ENCODE peak calls at places on chromosomes 7 and 10, in six cellular contexts. C, B, T, G, L and W are unnamed samples.

GRCh38 chr10:99365761-99366160 is 36.6 kb downstream of the CNNM1 start:
- DNase-seq in C (no peak), B (no peak), T (no peak), G (no peak), L (no peak), W (no peak)

GRCh38 chr7:156001496-156002260 is 189.4 kb upstream of the SHH start:
- DNase-seq in C (no peak), B (no peak), T (no peak), G (no peak), L (no peak), W (no peak)

GRCh38 chr10:1174022-1174421 is 117.8 kb downstream of the WDR37 start:
- DNase-seq in C (no peak), B (peak), T (no peak), G (no peak), L (no peak), W (no peak)

GRCh38 chr10:16673443-16673842 is 143.8 kb downstream of the RSU1 start:
- DNase-seq in C (no peak), B (no peak), T (no peak), G (no peak), L (no peak), W (no peak)

GRCh38 chr10:1120761-1121160 is 64.6 kb downstream of the WDR37 start:
- DNase-seq in C (no peak), B (no peak), T (no peak), G (no peak), L (peak), W (no peak)

GRCh38 chr10:81872206-81872605 is 2.8 kb upstream of the NRG3 start:
- DNase-seq in C (peak), B (no peak), T (no peak), G (no peak), L (no peak), W (no peak)

GRCh38 chr7:24668922-24669635 is 88.2 kb downstream of the GSDME start:
- DNase-seq in C (peak), B (no peak), T (no peak), G (no peak), L (no peak), W (no peak)

GRCh38 chr10:73953665-73954064 is 42.7 kb downstream of the PLAU start:
- DNase-seq in C (no peak), B (no peak), T (no peak), G (no peak), L (no peak), W (no peak)

GRCh38 chr10:21985541-21985940 is 18.0 kb downstream of the DNAJC1 start:
- DNase-seq in C (no peak), B (no peak), T (no peak), G (no peak), L (no peak), W (no peak)

GRCh38 chr10:12501851-12502525 is 152.6 kb downstream of the CAMK1D start:
- DNase-seq in C (no peak), B (peak), T (no peak), G (no peak), L (no peak), W (no peak)

GRCh38 chr7:134854816-134855215 is 75.4 kb downstream of the CALD1 start:
- DNase-seq in C (peak), B (no peak), T (no peak), G (peak), L (no peak), W (no peak)

GRCh38 chr10:24096281-24096680 is 112.7 kb upstream of the KIAA1217 start:
- DNase-seq in C (no peak), B (no peak), T (no peak), G (no peak), L (no peak), W (no peak)

GRCh38 chr10:69362471-69362954 is 54.2 kb downstream of the TACR2 start:
- DNase-seq in C (peak), B (no peak), T (no peak), G (no peak), L (peak), W (peak)

GRCh38 chr7:32259917-32260596 is 189.8 kb upstream of the PDE1C start:
- DNase-seq in C (no peak), B (no peak), T (no peak), G (no peak), L (no peak), W (no peak)

GRCh38 chr10:7233259-7233991 is 177.4 kb downstream of the SFMBT2 start:
- DNase-seq in C (no peak), B (no peak), T (peak), G (no peak), L (no peak), W (no peak)

GRCh38 chr10:113527181-113527580 is 25.7 kb upstream of the HABP2 start:
- DNase-seq in C (peak), B (no peak), T (no peak), G (no peak), L (no peak), W (no peak)

GRCh38 chr7:127252736-127253288 is at the start of gene GRM8:
- DNase-seq in C (peak), B (peak), T (peak), G (no peak), L (peak), W (peak)

GRCh38 chr10:90817173-90817889 is 40.5 kb downstream of the HTR7 start:
- DNase-seq in C (no peak), B (no peak), T (no peak), G (no peak), L (no peak), W (no peak)

GRCh38 chr10:10865303-10865702 is 152.4 kb upstream of the CELF2 start:
- DNase-seq in C (no peak), B (no peak), T (no peak), G (no peak), L (no peak), W (no peak)

GRCh38 chr7:91164948-91165845 is 99.0 kb upstream of the FZD1 start:
- DNase-seq in C (no peak), B (no peak), T (no peak), G (peak), L (no peak), W (no peak)

GRCh38 chr10:59825932-59826331 is 72.7 kb upstream of the MRLN start:
- DNase-seq in C (no peak), B (no peak), T (no peak), G (no peak), L (no peak), W (no peak)

GRCh38 chr7:40654171-40654570 is 519.4 kb downstream of the SUGCT start:
- DNase-seq in C (no peak), B (no peak), T (no peak), G (no peak), L (no peak), W (no peak)

GRCh38 chr10:133308431-133309110 is at the start of the genes TUBGCP2 and ZNF511:
- DNase-seq in C (peak), B (peak), T (peak), G (peak), L (peak), W (peak)

GRCh38 chr7:104980969-104981670 is 32.9 kb upstream of the KMT2E start:
- DNase-seq in C (peak), B (no peak), T (peak), G (peak), L (no peak), W (no peak)

GRCh38 chr10:9296206-9296605 is 1241.7 kb downstream of the GATA3 start:
- DNase-seq in C (no peak), B (no peak), T (no peak), G (no peak), L (no peak), W (no peak)

GRCh38 chr10:44020322-44021111 is 364.4 kb downstream of the CXCL12 start:
- DNase-seq in C (no peak), B (no peak), T (no peak), G (no peak), L (no peak), W (no peak)

GRCh38 chr10:133462512-133463305 is 9.0 kb downstream of the SCART1 start:
- DNase-seq in C (no peak), B (no peak), T (no peak), G (no peak), L (no peak), W (no peak)

GRCh38 chr10:4354382-4354812 is 471.6 kb upstream of the AKR1E2 start:
- DNase-seq in C (no peak), B (no peak), T (no peak), G (no peak), L (no peak), W (no peak)

GRCh38 chr10:74290703-74291102 is 139.7 kb downstream of the ADK start:
- DNase-seq in C (peak), B (no peak), T (no peak), G (no peak), L (no peak), W (no peak)

GRCh38 chr7:120741371-120742042 is 116.4 kb downstream of the TSPAN12 start:
- DNase-seq in C (no peak), B (no peak), T (no peak), G (no peak), L (no peak), W (no peak)

GRCh38 chr7:137453356-137453755 is 109.8 kb upstream of the PTN start:
- DNase-seq in C (no peak), B (no peak), T (no peak), G (no peak), L (no peak), W (no peak)
- H3K27ac ChIP-seq in C (no peak), B (no peak), T (no peak), G (no peak), L (no peak), W (no peak)

GRCh38 chr7:111729483-111729882 is 167.2 kb upstream of the IMMP2L start:
- DNase-seq in C (no peak), B (no peak), T (no peak), G (no peak), L (no peak), W (no peak)
- TF ChIP-seq CTCF in C (no peak), B (no peak), T (no peak), G (peak), L (no peak), W (no peak)

DNA sequence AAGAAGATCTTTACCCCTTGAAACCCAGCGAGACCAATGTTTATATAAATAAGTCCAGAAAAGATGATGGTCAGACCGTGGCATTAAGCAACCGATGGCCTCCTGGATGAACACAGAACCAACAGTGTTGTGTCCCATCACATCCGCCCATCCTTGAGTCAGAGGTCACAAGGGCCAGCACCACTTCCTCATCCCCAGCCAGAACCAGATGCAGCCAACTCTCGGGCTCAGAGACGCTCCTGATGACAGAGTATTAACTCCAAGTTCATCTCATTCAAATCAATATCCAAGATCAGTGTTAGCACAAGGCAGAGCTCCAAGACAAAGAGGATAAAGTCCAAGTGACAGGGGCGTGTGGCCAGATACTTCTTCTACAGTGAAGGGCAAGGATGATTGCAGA is 63.5 kb downstream of the FAM53B start:
- DNase-seq in C (no peak), B (peak), T (no peak), G (no peak), L (no peak), W (peak)
- H3K27ac ChIP-seq in C (no peak), B (peak), T (no peak), G (no peak), L (no peak), W (peak)

GRCh38 chr7:69677054-69677847 is 79.0 kb downstream of the AUTS2 start:
- DNase-seq in C (no peak), B (no peak), T (no peak), G (peak), L (no peak), W (no peak)
- TF ChIP-seq CTCF in C (no peak), B (peak), T (no peak), G (peak), L (no peak), W (peak)